ENCODE peak calls at places on chromosome 16, in four cellular contexts. B, M, P and T are unnamed samples.

GRCh38 chr16:57798953-57799618 is 3.2 kb downstream of the KIFC3 start:
- DNase-seq in B (no peak), M (no peak), P (peak; percentile 67), T (no peak)

GRCh38 chr16:31401436-31401835 is 8.3 kb downstream of the ITGAD start:
- DNase-seq in B (no peak), M (no peak), P (no peak), T (no peak)

GRCh38 chr16:48434653-48435318 is 49.6 kb upstream of the SIAH1 start:
- DNase-seq in B (peak; percentile 86), M (no peak), P (no peak), T (no peak)

GRCh38 chr16:56911771-56912541 is 20.0 kb upstream of the HERPUD1 start:
- DNase-seq in B (no peak), M (peak; percentile 33), P (no peak), T (peak; percentile 69)

GRCh38 chr16:7731121-7731520 is 398.5 kb downstream of the RBFOX1 start:
- DNase-seq in B (no peak), M (no peak), P (no peak), T (no peak)

GRCh38 chr16:88743693-88744519 is 37.6 kb downstream of the CTU2 start:
- DNase-seq in B (peak; percentile 71), M (no peak), P (peak; percentile 57), T (peak; percentile 82)

GRCh38 chr16:82011199-82011641 is at the start of gene SDR42E1:
- DNase-seq in B (peak; percentile 27), M (no peak), P (no peak), T (peak; percentile 77)

GRCh38 chr16:52069866-52070265 is 477.1 kb downstream of the TOX3 start:
- DNase-seq in B (peak; percentile 15), M (no peak), P (peak; percentile 62), T (no peak)

GRCh38 chr16:28179354-28179753 is 32.4 kb downstream of the XPO6 start:
- DNase-seq in B (no peak), M (no peak), P (no peak), T (no peak)

GRCh38 chr16:81657731-81658130 is 121.4 kb upstream of the PLCG2 start:
- DNase-seq in B (no peak), M (no peak), P (no peak), T (no peak)

GRCh38 chr16:31476305-31477219 is 4.6 kb downstream of the TGFB1I1 start:
- DNase-seq in B (no peak), M (no peak), P (no peak), T (peak; percentile 95)

GRCh38 chr16:68359398-68360191 is 48.8 kb downstream of the PRMT7 start:
- DNase-seq in B (no peak), M (no peak), P (no peak), T (no peak)

GRCh38 chr16:5003211-5003610 is 30.5 kb downstream of the NAGPA start:
- DNase-seq in B (no peak), M (no peak), P (no peak), T (no peak)

GRCh38 chr16:28548306-28548802 is 5.4 kb upstream of the SGF29 start:
- DNase-seq in B (no peak), M (no peak), P (no peak), T (no peak)

GRCh38 chr16:73047536-73048291 is at the start of gene ZFHX3:
- DNase-seq in B (peak; percentile 68), M (no peak), P (peak; percentile 48), T (peak; percentile 84)

GRCh38 chr16:10180771-10181163 is 1.5 kb downstream of the GRIN2A start:
- DNase-seq in B (no peak), M (no peak), P (no peak), T (peak; percentile 75)

GRCh38 chr16:87702325-87702811 is 63.4 kb downstream of the KLHDC4 start:
- DNase-seq in B (peak; percentile 58), M (no peak), P (no peak), T (peak; percentile 93)

GRCh38 chr16:48444574-48444973 is 59.4 kb upstream of the SIAH1 start:
- DNase-seq in B (peak; percentile 93), M (peak; percentile 72), P (no peak), T (no peak)

GRCh38 chr16:51651061-51651466 is 500.0 kb upstream of the SALL1 start:
- DNase-seq in B (no peak), M (no peak), P (no peak), T (no peak)

GRCh38 chr16:20910781-20911321 is 10.3 kb downstream of the LYRM1 start:
- DNase-seq in B (peak; percentile 88), M (no peak), P (no peak), T (no peak)

GRCh38 chr16:57813466-57813865 is 11.2 kb upstream of the KIFC3 start:
- DNase-seq in B (no peak), M (no peak), P (no peak), T (no peak)